ENCODE peak calls at places on chromosomes 5 and 9, in eight cellular contexts. P is Karpas-422, A is BE2C, X is lower lobe of right lung, J is dorsolateral prefrontal cortex, T is HL-60, D is prostate gland, E is left ventricle myocardium inferior. W is an unnamed sample.

GRCh38 chr9:88749420-88749819 is 214.4 kb downstream of the NXNL2 start:
- DNase-seq in X (no peak), J (no peak), E (no peak), P (no peak), T (no peak), A (no peak), D (no peak), W (no peak)

GRCh38 chr5:156841737-156842136 is 8.4 kb upstream of the PPP1R2B start:
- DNase-seq in J (no peak), P (no peak), D (no peak), E (no peak), X (no peak), A (no peak), T (no peak), W (no peak)

GRCh38 chr5:65359569-65359968 is 122.2 kb downstream of the ADAMTS6 start:
- DNase-seq in A (no peak), T (no peak), D (no peak), J (no peak), P (no peak), X (no peak), E (no peak), W (no peak)

GRCh38 chr9:130693426-130694191 is at the start of gene EXOSC2:
- DNase-seq in J (peak; percentile 97), P (peak; percentile 99), A (peak; percentile 99), D (peak; percentile 98), X (peak; percentile 99), T (peak; percentile 99), E (peak; percentile 99), W (peak; percentile 95)

GRCh38 chr5:14089198-14089597 is 53.9 kb upstream of the TRIO start:
- DNase-seq in J (no peak), T (no peak), P (no peak), E (no peak), D (no peak), X (no peak), A (no peak), W (no peak)

GRCh38 chr9:137836831-137837241 is 40.7 kb upstream of the CACNA1B start:
- DNase-seq in A (peak; percentile 52), J (no peak), D (no peak), P (no peak), X (no peak), E (no peak), T (no peak), W (no peak)

GRCh38 chr5:65861830-65862241 is 64.5 kb upstream of the ERBIN start:
- DNase-seq in J (no peak), E (no peak), T (no peak), P (no peak), X (no peak), D (no peak), A (no peak), W (no peak)

GRCh38 chr5:31133488-31133887 is 60.0 kb upstream of the CDH6 start:
- DNase-seq in X (no peak), T (peak; percentile 3), A (no peak), P (no peak), E (no peak), J (no peak), D (no peak), W (no peak)

GRCh38 chr5:66595877-66596790 is at the start of gene MAST4:
- DNase-seq in T (peak; percentile 63), P (peak; percentile 94), D (peak; percentile 95), A (peak; percentile 92), E (peak; percentile 95), J (peak; percentile 44), X (peak; percentile 92), W (peak; percentile 88)

GRCh38 chr5:172383231-172383802 is 71.0 kb downstream of the SH3PXD2B start:
- DNase-seq in P (no peak), X (no peak), A (no peak), E (no peak), D (peak; percentile 76), T (no peak), J (no peak), W (no peak)

GRCh38 chr5:27708579-27708978 is 670.2 kb upstream of the CDH9 start:
- DNase-seq in X (no peak), T (no peak), E (no peak), A (no peak), J (no peak), P (no peak), D (no peak), W (no peak)

GRCh38 chr5:39588176-39588575 is 163.4 kb upstream of the DAB2 start:
- DNase-seq in T (no peak), P (no peak), A (no peak), D (no peak), J (no peak), E (no peak), X (no peak), W (no peak)

GRCh38 chr9:94002316-94003140 is 47.4 kb upstream of the BARX1 start:
- DNase-seq in D (peak; percentile 20), E (no peak), X (no peak), T (peak; percentile 45), A (peak; percentile 63), J (no peak), P (peak; percentile 83), W (peak; percentile 48)

DNA sequence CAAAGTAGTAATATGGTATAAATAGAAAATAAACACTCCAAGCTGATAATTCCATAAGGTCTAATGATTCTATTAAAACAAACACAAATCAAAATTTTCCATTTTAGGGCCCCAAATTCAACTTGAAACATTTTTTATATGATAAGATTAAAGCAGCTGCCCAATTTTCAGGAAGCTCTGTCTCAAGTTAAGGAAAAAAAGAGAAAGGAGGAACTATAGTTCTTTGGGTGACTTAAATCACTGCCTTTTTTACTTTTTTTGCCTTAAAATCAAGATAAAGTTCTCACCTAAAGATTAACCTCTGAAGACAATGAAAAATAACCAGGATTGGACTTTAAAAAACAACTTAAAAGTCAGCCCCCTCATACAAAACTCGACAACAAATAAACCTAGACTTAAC is 76.0 kb upstream of the IFNE start:
- DNase-seq in A (no peak), X (no peak), J (no peak), P (no peak), T (no peak), D (no peak), E (no peak), W (no peak)
- H3K4me3 ChIP-seq in A (no peak overlapping the region), X (no peak overlapping the region), J (no peak overlapping the region), P (no peak overlapping the region), T (no peak overlapping the region), D (no peak overlapping the region), E (no peak overlapping the region), W (no peak overlapping the region)

DNA sequence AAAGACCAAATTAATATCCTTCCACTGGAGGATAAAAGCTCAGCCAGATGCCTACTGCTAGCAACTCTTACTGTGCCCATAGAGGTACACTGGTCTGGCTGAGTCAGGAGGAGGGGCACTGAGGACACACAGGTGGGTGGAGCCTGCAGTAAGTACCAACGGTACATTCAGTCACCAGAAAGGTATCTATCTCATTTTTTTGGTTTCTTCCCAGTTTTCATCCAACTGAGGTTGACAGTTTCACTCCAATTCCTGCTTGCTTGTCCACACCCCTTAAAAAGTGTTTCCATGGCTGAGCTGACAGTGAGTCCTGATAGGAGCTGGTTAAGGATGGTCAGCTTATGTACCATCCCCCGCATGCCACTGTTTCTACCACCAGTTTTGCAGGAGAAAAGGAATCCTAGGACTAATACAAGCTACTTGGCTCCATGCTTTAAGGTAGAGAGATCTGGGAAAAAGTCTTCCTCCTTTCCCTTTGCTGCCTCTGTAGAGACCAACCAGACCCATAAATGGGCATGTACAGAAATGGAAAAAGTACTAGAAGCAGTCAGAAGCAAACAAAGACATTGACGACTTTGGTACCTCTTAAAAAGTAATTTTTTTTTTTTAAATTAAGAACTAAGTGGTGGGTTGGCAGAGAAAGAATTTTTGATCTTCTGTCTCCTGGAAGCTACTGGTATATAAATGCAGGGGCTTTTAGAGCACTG is 3.2 kb downstream of the ELL2 start:
- DNase-seq in P (no peak), D (peak; percentile 51), A (no peak), E (no peak), T (no peak), X (no peak), J (no peak), W (no peak)
- H3K4me3 ChIP-seq in P (no peak overlapping the region), D (peak overlapping the region; percentile 96), A (no peak overlapping the region), E (peak overlapping the region; percentile 96), T (peak overlapping the region; percentile 4), X (peak overlapping the region; percentile 82), J (peak overlapping the region; percentile 94), W (no peak overlapping the region)

DNA sequence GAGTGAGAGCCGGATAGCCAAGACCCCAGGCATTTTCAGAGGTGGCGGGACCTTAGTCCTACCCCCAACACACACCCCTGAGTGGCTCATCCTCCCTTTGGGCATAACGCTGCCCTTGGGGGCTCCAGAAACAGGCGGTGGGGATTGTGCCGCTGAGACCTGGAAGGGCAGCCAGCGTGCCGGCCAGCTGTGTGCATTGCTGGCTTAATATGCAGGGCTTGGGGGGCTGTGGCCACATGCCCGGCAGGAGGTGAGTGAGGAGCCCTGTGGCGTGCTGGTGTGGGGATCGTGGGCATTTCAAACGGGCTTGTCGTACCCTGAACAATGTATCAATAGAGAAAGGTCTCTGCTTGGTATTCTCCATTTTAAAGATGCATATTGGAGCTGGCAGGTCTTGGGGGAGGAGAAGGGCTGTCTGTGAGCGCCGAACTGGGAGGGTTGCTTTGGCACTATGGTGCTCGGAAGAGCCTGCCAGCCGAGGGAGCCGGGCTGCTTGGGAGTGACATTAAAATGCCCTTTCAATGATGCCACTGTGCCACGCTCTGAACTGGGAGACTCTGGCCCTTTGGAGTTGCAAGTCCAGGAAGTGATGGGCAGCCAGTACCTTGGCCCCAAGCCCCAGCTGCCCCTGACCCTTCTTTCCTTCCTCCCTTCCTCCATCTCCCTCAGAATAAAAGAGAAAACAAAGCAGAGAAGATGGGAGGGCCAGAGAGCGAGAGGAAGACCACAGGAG is 11.2 kb upstream of the OLFM1 start:
- DNase-seq in P (no peak), T (no peak), X (no peak), A (no peak), J (no peak), D (no peak), E (no peak), W (no peak)
- H3K4me3 ChIP-seq in P (no peak overlapping the region), T (no peak overlapping the region), X (peak overlapping the region; percentile 63), A (peak overlapping the region; percentile 87), J (peak overlapping the region; percentile 74), D (peak overlapping the region; percentile 49), E (peak overlapping the region; percentile 73), W (peak overlapping the region; percentile 50)

GRCh38 chr5:135396459-135397055 is 2.5 kb downstream of the MACROH2A1 start:
- DNase-seq in J (no peak), X (no peak), D (no peak), E (no peak), T (no peak), P (no peak), A (no peak), W (no peak)
- H3K4me3 ChIP-seq in J (no peak overlapping the region), X (peak overlapping the region; percentile 93), D (no peak overlapping the region), E (peak overlapping the region; percentile 99), T (peak overlapping the region; percentile 13), P (peak overlapping the region; percentile 92), A (no peak overlapping the region), W (no peak overlapping the region)

W was measured in iPS DF 6.9.